ENCODE peak calls at places on chromosomes 3 and 15, in eight cellular contexts. T is NCI-H82, Z is cardiac muscle cell, X is activated B cell treated with CpG ODN at 0.5 μM for 24 hours, C is cardiac fibroblast, N is psoas muscle, H is HS-5, S is GM12878. L is an unnamed sample.

GRCh38 chr3:174710622-174711021 is 148.5 kb upstream of the NAALADL2 start:
- DNase-seq in T (no peak), Z (peak), X (no peak), C (peak), N (no peak), H (no peak), S (no peak), L (no peak)

GRCh38 chr3:171704002-171704401 is 106.3 kb downstream of the PLD1 start:
- DNase-seq in T (peak), Z (peak), X (no peak), C (peak), N (no peak), H (no peak), S (no peak), L (peak)

GRCh38 chr15:89088605-89089315 is 504 bp downstream of the ABHD2 start:
- DNase-seq in T (peak), Z (peak), X (no peak), C (peak), N (peak), H (no peak), S (no peak), L (no peak)

GRCh38 chr3:71525376-71525775 is 58.2 kb downstream of the FOXP1 start:
- DNase-seq in T (no peak), Z (no peak), X (no peak), C (no peak), N (no peak), H (no peak), S (no peak), L (no peak)

GRCh38 chr15:60591491-60592385 is 112.8 kb upstream of the ICE2 start:
- DNase-seq in T (no peak), Z (peak), X (peak), C (peak), N (peak), H (no peak), S (no peak), L (peak)

GRCh38 chr15:60326824-60327654 is 70.7 kb downstream of the ANXA2 start:
- DNase-seq in T (peak), Z (peak), X (no peak), C (peak), N (no peak), H (no peak), S (no peak), L (peak)

GRCh38 chr3:16448691-16449090 is 64.8 kb downstream of the RFTN1 start:
- DNase-seq in T (peak), Z (peak), X (no peak), C (peak), N (peak), H (peak), S (no peak), L (no peak)

GRCh38 chr15:62560943-62561571 is 396.0 kb upstream of the C2CD4B start:
- DNase-seq in T (no peak), Z (no peak), X (no peak), C (no peak), N (no peak), H (no peak), S (no peak), L (no peak)

GRCh38 chr3:117019082-117019713 is 309.6 kb downstream of the TUSC7 start:
- DNase-seq in T (peak), Z (peak), X (no peak), C (peak), N (no peak), H (peak), S (no peak), L (peak)

GRCh38 chr3:77254967-77255831 is 215.3 kb downstream of the ROBO2 start:
- DNase-seq in T (peak), Z (peak), X (no peak), C (peak), N (no peak), H (peak), S (no peak), L (no peak)

GRCh38 chr3:172367205-172368105 is 80.8 kb downstream of the GHSR start:
- DNase-seq in T (no peak), Z (peak), X (no peak), C (peak), N (no peak), H (no peak), S (no peak), L (no peak)

GRCh38 chr3:143811602-143812001 is 36.7 kb downstream of the SLC9A9 start:
- DNase-seq in T (no peak), Z (no peak), X (no peak), C (no peak), N (peak), H (no peak), S (no peak), L (no peak)

GRCh38 chr15:86664581-86664980 is 584.9 kb downstream of the AGBL1 start:
- DNase-seq in T (no peak), Z (no peak), X (no peak), C (no peak), N (no peak), H (no peak), S (no peak), L (no peak)

GRCh38 chr3:188595890-188596376 is 442.0 kb downstream of the LPP start:
- DNase-seq in T (no peak), Z (peak), X (no peak), C (peak), N (no peak), H (peak), S (no peak), L (no peak)

GRCh38 chr3:99895706-99896441 is 78.2 kb downstream of the CMSS1 start:
- DNase-seq in T (no peak), Z (peak), X (no peak), C (peak), N (no peak), H (peak), S (no peak), L (no peak)

GRCh38 chr15:71003314-71003713 is 110.7 kb downstream of the LRRC49 start:
- DNase-seq in T (no peak), Z (no peak), X (no peak), C (peak), N (no peak), H (no peak), S (no peak), L (no peak)

GRCh38 chr3:166171695-166172094 is 334.5 kb upstream of the BCHE start:
- DNase-seq in T (no peak), Z (no peak), X (no peak), C (no peak), N (no peak), H (no peak), S (no peak), L (no peak)

L was measured in activated CD4-positive, alpha-beta memory T cell treated with anti-CD3 and anti-CD28 coated beads, Interleukin-2, amount 10 ng/mL, durations not matched to agents 7 days and 5 days.